ENCODE peak calls at places on chromosome X, in ten cellular contexts. W is SW 1271; K is CD8-positive, alpha-beta T cell; F is activated naive CD4-positive, alpha-beta T cell; E is stimulated activated CD4-positive, alpha-beta T cell treated with anti-CD3 and anti-CD28 coated beads, Interleukin-15, amount 100 ng/mL, for 1 hour; J is NCI-H1092; C is NCI-H446; T is AG20443; H is ecto neural progenitor cell; D is mesothelial cell of epicardium. Q is an unnamed sample.

GRCh38 chrX:109619816-109620215 is 5.2 kb downstream of the KCNE5 start:
- DNase-seq in F (no peak), W (no peak), D (no peak), H (no peak), T (no peak), E (no peak), K (no peak), C (no peak), J (no peak), Q (no peak)

GRCh38 chrX:14032383-14032782 is 2.7 kb upstream of the GEMIN8 start:
- DNase-seq in T (no peak), H (no peak), W (peak; percentile 0), C (peak; percentile 37), E (no peak), J (peak; percentile 20), K (peak; percentile 39), D (no peak), F (peak; percentile 16), Q (peak; percentile 42)

GRCh38 chrX:49876750-49877149 is 2.5 kb upstream of the USP27X start:
- DNase-seq in C (no peak), T (peak; percentile 9), K (no peak), F (no peak), W (peak; percentile 12), E (no peak), D (no peak), J (peak; percentile 59), H (no peak), Q (peak; percentile 51)

GRCh38 chrX:136488706-136489105 is 959 bp downstream of the BRS3 start:
- DNase-seq in D (no peak), J (no peak), K (no peak), H (no peak), T (no peak), W (no peak), F (no peak), E (no peak), C (no peak), Q (no peak)

GRCh38 chrX:15820106-15821073 is 30.1 kb downstream of the ZRSR2 start:
- DNase-seq in D (no peak), T (peak; percentile 5), W (no peak), C (no peak), H (no peak), E (no peak), J (no peak), K (no peak), F (no peak), Q (no peak)

GRCh38 chrX:11374570-11374969 is 81.4 kb downstream of the AMELX start:
- DNase-seq in D (no peak), C (no peak), J (no peak), H (no peak), F (no peak), W (no peak), T (no peak), K (no peak), E (no peak), Q (no peak)

GRCh38 chrX:12439396-12439795 is 301.1 kb downstream of the FRMPD4 start:
- DNase-seq in J (no peak), T (no peak), C (no peak), H (no peak), K (no peak), E (no peak), D (no peak), F (no peak), W (no peak), Q (no peak)

GRCh38 chrX:72272868-72273267 is 4.2 kb downstream of the RPS4X start:
- DNase-seq in E (no peak), F (no peak), K (no peak), C (no peak), W (peak; percentile 5), H (no peak), T (no peak), D (no peak), J (no peak), Q (no peak)

GRCh38 chrX:35150052-35150451 is 207.5 kb downstream of the FAM47B start:
- DNase-seq in F (no peak), W (no peak), J (no peak), D (no peak), E (no peak), T (no peak), C (no peak), K (no peak), H (no peak), Q (no peak)

GRCh38 chrX:100687546-100687945 is 43.5 kb downstream of the SRPX2 start:
- DNase-seq in E (no peak), K (no peak), W (no peak), J (no peak), F (no peak), T (no peak), C (no peak), D (no peak), H (no peak), Q (peak; percentile 23)

GRCh38 chrX:129600981-129601424 is 53.8 kb downstream of the APLN start:
- DNase-seq in D (no peak), T (peak; percentile 34), J (no peak), E (peak; percentile 3), C (peak; percentile 6), H (no peak), K (no peak), F (no peak), W (peak; percentile 1), Q (peak; percentile 44)

GRCh38 chrX:43734444-43734843 is 78.3 kb downstream of the MAOA start:
- DNase-seq in D (no peak), W (no peak), H (no peak), J (no peak), T (no peak), K (no peak), E (no peak), C (no peak), F (no peak), Q (no peak)

GRCh38 chrX:18170910-18171309 is 49.8 kb downstream of the BEND2 start:
- DNase-seq in K (no peak), E (no peak), C (no peak), D (no peak), W (no peak), J (no peak), T (no peak), F (no peak), H (no peak), Q (no peak)

GRCh38 chrX:71650333-71650969 is 16.9 kb upstream of the LOC101059915 start:
- DNase-seq in T (no peak), H (no peak), E (no peak), C (no peak), W (no peak), D (no peak), K (no peak), J (no peak), F (peak; percentile 1), Q (no peak)

GRCh38 chrX:54248309-54248708 is 65.3 kb upstream of the FAM120C start:
- DNase-seq in D (no peak), K (no peak), T (peak; percentile 14), J (no peak), E (no peak), F (no peak), C (no peak), W (peak; percentile 1), H (no peak), Q (peak; percentile 15)

GRCh38 chrX:132751043-132751690 is 207.3 kb downstream of the HS6ST2 start:
- DNase-seq in K (no peak), E (no peak), J (no peak), F (no peak), C (no peak), H (no peak), T (no peak), D (no peak), W (no peak), Q (no peak)

GRCh38 chrX:112735147-112735546 is 55.4 kb upstream of the LHFPL1 start:
- DNase-seq in F (no peak), H (no peak), J (no peak), W (no peak), D (no peak), K (no peak), C (no peak), T (no peak), E (no peak), Q (no peak)

GRCh38 chrX:19883878-19884277 is 3.5 kb downstream of the SH3KBP1 start:
- DNase-seq in E (no peak), D (no peak), H (no peak), F (no peak), J (no peak), W (no peak), K (peak; percentile 16), T (no peak), C (no peak), Q (no peak)

GRCh38 chrX:108250654-108251579 is 159.3 kb downstream of the ATG4A start:
- DNase-seq in D (no peak), C (peak; percentile 87), E (no peak), W (no peak), H (peak; percentile 58), J (no peak), T (no peak), K (no peak), F (no peak), Q (no peak)

GRCh38 chrX:70196961-70197805 is 19.9 kb downstream of the DGAT2L6 start:
- DNase-seq in F (peak; percentile 19), H (peak; percentile 51), W (peak; percentile 56), C (peak; percentile 36), K (peak; percentile 36), T (peak; percentile 45), J (peak; percentile 49), E (peak; percentile 28), D (no peak), Q (peak; percentile 41)

GRCh38 chrX:76657499-76657898 is 230.0 kb downstream of the MAGEE1 start:
- DNase-seq in E (no peak), J (no peak), T (no peak), D (no peak), W (no peak), H (no peak), K (no peak), C (no peak), F (no peak), Q (no peak)

GRCh38 chrX:28922106-28922505 is 334.9 kb downstream of the IL1RAPL1 start:
- DNase-seq in F (no peak), D (no peak), K (no peak), H (no peak), E (no peak), W (no peak), C (no peak), J (no peak), T (no peak), Q (no peak)

GRCh38 chrX:28670074-28670473 is 82.8 kb downstream of the IL1RAPL1 start:
- DNase-seq in J (no peak), K (no peak), F (no peak), D (no peak), C (no peak), W (no peak), E (no peak), T (no peak), H (no peak), Q (no peak)

GRCh38 chrX:39152106-39152649 is 350.9 kb downstream of the MID1IP1 start:
- DNase-seq in F (no peak), K (no peak), W (no peak), H (peak; percentile 80), E (no peak), J (peak; percentile 68), C (peak; percentile 38), D (no peak), T (peak; percentile 27), Q (peak; percentile 42)

GRCh38 chrX:68898661-68899060 is 69.8 kb downstream of the EFNB1 start:
- DNase-seq in C (no peak), H (no peak), K (no peak), W (no peak), F (no peak), E (no peak), D (no peak), J (no peak), T (no peak), Q (no peak)

GRCh38 chrX:118251251-118251650 is 94.7 kb upstream of the WDR44 start:
- DNase-seq in D (no peak), H (no peak), K (no peak), C (no peak), J (no peak), W (no peak), E (no peak), F (no peak), T (peak; percentile 28), Q (no peak)